ENCODE peak calls at places on chromosomes 5 and 9, in four cellular contexts. M is lower leg skin, A is HCT116, G is right lobe of liver. F is an unnamed sample.

GRCh38 chr5:119171686-119172085 is 100.8 kb downstream of the DMXL1 start:
- DNase-seq in M (no peak), A (no peak), G (no peak), F (no peak)

GRCh38 chr9:100406962-100407361 is 20.0 kb upstream of the MSANTD3 start:
- DNase-seq in M (no peak), A (no peak), G (no peak), F (peak; percentile 41)

GRCh38 chr9:136554870-136555269 is 9.0 kb upstream of the NOTCH1 start:
- DNase-seq in M (no peak), A (no peak), G (peak; percentile 82), F (no peak)

GRCh38 chr5:15995206-15996052 is 184.2 kb downstream of the MARCHF11 start:
- DNase-seq in M (no peak), A (no peak), G (no peak), F (no peak)

GRCh38 chr5:58886315-58887207 is 303.7 kb downstream of the RAB3C start:
- DNase-seq in M (peak; percentile 87), A (peak; percentile 28), G (no peak), F (peak; percentile 39)

GRCh38 chr9:77892171-77892570 is 139.4 kb downstream of the GNAQ start:
- DNase-seq in M (no peak), A (no peak), G (no peak), F (peak; percentile 47)

GRCh38 chr9:69001921-69002320 is 12.0 kb downstream of the PRKACG start:
- DNase-seq in M (no peak), A (no peak), G (no peak), F (no peak)

GRCh38 chr9:126642839-126643238 is 29.1 kb downstream of the LMX1B start:
- DNase-seq in M (no peak), A (no peak), G (no peak), F (no peak)

GRCh38 chr5:111135946-111136345 is 43.8 kb downstream of the WDR36 start:
- DNase-seq in M (no peak), A (no peak), G (no peak), F (no peak)

GRCh38 chr5:150567031-150567680 is 59.2 kb downstream of the NDST1 start:
- DNase-seq in M (no peak), A (no peak), G (no peak), F (no peak)

GRCh38 chr9:97419315-97419867 is 7.5 kb downstream of the TDRD7 start:
- DNase-seq in M (no peak), A (no peak), G (no peak), F (no peak)

GRCh38 chr9:134215709-134216448 is 51.5 kb upstream of the RNU6ATAC start:
- DNase-seq in M (peak; percentile 84), A (no peak), G (peak; percentile 57), F (no peak)

GRCh38 chr9:79256691-79257213 is 315.0 kb upstream of the TLE4 start:
- DNase-seq in M (no peak), A (no peak), G (no peak), F (no peak)

GRCh38 chr5:75491621-75492020 is 19.8 kb downstream of the CERT1 start:
- DNase-seq in M (no peak), A (no peak), G (no peak), F (no peak)

GRCh38 chr9:108443741-108444140 is 412.0 kb downstream of the ACTL7B start:
- DNase-seq in M (no peak), A (no peak), G (no peak), F (no peak)

GRCh38 chr5:38423536-38424178 is 132.8 kb downstream of the LIFR start:
- DNase-seq in M (peak; percentile 49), A (no peak), G (no peak), F (no peak)

GRCh38 chr5:88826959-88827585 is 55.9 kb downstream of the MEF2C start:
- DNase-seq in M (no peak), A (peak; percentile 47), G (peak; percentile 57), F (peak; percentile 13)
- TF ChIP-seq POLR2A in M (no peak), A (no peak), G (peak; percentile 43), F (no peak)

GRCh38 chr5:128083811-128084227 is 253 bp downstream of the SLC12A2 start:
- DNase-seq in M (no peak), A (no peak), G (no peak), F (no peak)
- TF ChIP-seq POLR2A in M (no peak), A (no peak), G (no peak), F (no peak)

GRCh38 chr5:129781594-129781993 is 33.7 kb downstream of the MINAR2 start:
- DNase-seq in M (no peak), A (no peak), G (no peak), F (no peak)
- TF ChIP-seq POLR2A in M (no peak), A (no peak), G (no peak), F (no peak)

GRCh38 chr9:88835038-88835466 is 156.2 kb upstream of the S1PR3 start:
- DNase-seq in M (no peak), A (no peak), G (no peak), F (no peak)

GRCh38 chr9:88831783-88832407 is 159.4 kb upstream of the S1PR3 start:
- DNase-seq in M (no peak), A (no peak), G (no peak), F (no peak)

GRCh38 chr9:88837731-88838130 is 153.5 kb upstream of the S1PR3 start:
- DNase-seq in M (no peak), A (no peak), G (no peak), F (no peak)

GRCh38 chr9:88833946-88834345 is 157.3 kb upstream of the S1PR3 start:
- DNase-seq in M (no peak), A (no peak), G (no peak), F (no peak)

GRCh38 chr9:88835772-88836171 is 155.5 kb upstream of the S1PR3 start:
- DNase-seq in M (no peak), A (no peak), G (no peak), F (no peak)
- TF ChIP-seq POLR2A in M (no peak), A (no peak), G (no peak), F (no peak)

GRCh38 chr5:88862547-88863175 is 20.3 kb downstream of the MEF2C start:
- DNase-seq in M (no peak), A (no peak), G (no peak), F (no peak)
- TF ChIP-seq POLR2A in M (no peak), A (no peak), G (no peak), F (no peak)

GRCh38 chr5:1803192-1803591 is 2.0 kb downstream of the NDUFS6 start:
- DNase-seq in M (no peak), A (no peak), G (no peak), F (no peak)

GRCh38 chr5:1801954-1802295 is 718 bp downstream of the NDUFS6 start:
- DNase-seq in M (no peak), A (no peak), G (no peak), F (no peak)

GRCh38 chr5:1800470-1801060 is 642 bp upstream of the NDUFS6 start:
- DNase-seq in M (no peak), A (no peak), G (no peak), F (no peak)

GRCh38 chr5:1799602-1800469 is at the start of gene MRPL36:
- DNase-seq in M (peak; percentile 98), A (peak; percentile 73), G (peak; percentile 95), F (peak; percentile 96)

DNA sequence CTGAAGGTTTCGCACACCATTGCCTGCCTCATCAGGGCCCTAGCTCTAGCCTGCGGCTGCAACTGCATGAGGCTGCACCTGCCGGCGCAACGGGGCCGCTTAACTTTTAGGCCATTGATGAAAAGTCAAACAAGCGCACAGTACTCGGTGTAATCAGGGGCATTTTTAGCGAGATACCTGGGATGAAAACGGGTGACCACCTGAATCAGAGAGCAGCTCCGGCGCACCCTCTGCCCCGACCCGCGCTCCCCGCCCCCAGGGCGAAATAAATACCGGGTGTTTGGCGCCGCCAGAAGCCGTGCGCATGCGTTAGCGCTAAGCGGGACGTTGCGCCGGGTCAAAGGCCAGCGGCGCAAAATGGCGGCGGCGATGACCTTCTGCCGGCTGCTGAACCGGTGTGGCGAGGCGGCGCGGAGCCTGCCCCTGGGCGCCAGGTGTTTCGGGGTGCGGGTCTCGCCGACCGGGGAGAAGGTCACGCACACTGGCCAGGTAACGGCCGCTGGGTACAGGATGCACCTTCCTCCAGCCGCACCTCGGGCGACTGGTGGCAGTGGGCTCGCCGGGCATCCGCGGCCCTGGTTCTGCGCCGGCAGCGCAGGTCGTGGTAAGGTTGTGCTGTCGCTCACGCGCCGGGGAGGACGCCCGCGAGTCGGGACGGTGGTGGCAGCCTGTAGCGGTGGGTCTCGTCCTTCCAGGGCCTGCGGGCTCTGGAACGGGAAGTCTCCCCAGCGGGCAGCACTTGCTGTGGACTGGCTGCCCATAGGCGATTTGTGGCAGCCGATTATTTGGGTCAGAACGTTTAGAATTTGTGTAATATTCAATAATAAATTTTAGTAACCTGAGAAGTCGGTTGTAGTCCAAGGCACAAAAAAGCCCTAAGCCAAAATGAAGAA is at the start of gene NDUFS6:
- DNase-seq in M (peak; percentile 94), A (no peak), G (peak; percentile 87), F (peak; percentile 86)
- TF ChIP-seq POLR2A in M (no peak), A (peak; percentile 69), G (no peak), F (peak; percentile 78)

DNA sequence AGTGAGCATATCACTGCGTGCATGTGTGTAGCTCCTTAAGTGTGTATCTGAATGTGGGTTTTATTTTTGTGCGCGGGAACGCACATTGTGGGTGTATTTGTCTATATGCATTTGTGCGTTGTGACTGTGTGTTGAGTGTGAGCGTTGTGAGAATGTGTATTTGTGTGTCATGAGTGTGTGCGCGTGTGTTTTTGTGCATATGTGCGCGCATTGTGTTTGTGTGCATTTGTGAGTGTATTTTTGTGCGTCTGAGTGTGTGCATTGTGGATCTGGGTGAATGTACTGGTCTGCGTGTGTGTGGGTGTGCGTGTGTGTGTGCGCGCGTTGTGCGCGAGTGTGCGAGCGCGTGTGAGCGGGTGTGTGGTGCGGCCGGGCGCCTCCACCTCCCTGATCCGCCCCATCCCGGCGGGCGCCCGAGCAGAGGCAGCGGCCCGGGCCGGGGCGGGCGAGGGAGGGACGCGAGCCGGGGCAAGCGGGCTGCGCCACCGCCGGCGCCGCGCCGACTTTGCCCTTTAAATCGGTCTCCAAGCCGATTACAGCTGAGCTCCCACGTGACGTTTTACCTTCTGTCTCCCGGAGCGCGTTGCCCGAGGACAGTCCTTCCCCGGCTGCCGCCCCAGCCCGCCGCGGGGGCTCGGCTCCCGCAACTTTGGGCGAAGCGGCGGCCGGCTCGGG is at the start of gene RASGRF2:
- DNase-seq in M (no peak), A (no peak), G (peak; percentile 57), F (peak; percentile 7)
- TF ChIP-seq POLR2A in M (no peak), A (no peak), G (no peak), F (no peak)

F was measured in erythroblast.